ENCODE peak calls at places on chromosomes 5 and 9, in nine cellular contexts. One of them, this sample, is unnamed. For H3K9me3, the result is how much of the 10 kb centered on the place peaks cover.

GRCh38 chr9:87194471-87194870 is 247.2 kb upstream of the GAS1 start:
- DNase-seq in HAP-1: no peak
- DNase-seq in heart right ventricle: no peak
- DNase-seq in lung: no peak
- DNase-seq in Peyer's patch: no peak
- DNase-seq in WERI-Rb-1: no peak
- DNase-seq in hepatocyte: peak
- DNase-seq in prostate gland: no peak
- DNase-seq in cardiac muscle cell: peak
- DNase-seq in this sample: peak

GRCh38 chr5:167582263-167582662 is 709.2 kb upstream of the WWC1 start:
- DNase-seq in hepatocyte: no peak
- DNase-seq in cardiac muscle cell: peak
- DNase-seq in HAP-1: no peak
- DNase-seq in Peyer's patch: no peak
- DNase-seq in WERI-Rb-1: no peak
- DNase-seq in heart right ventricle: no peak
- DNase-seq in prostate gland: no peak
- DNase-seq in lung: no peak
- DNase-seq in this sample: peak

GRCh38 chr5:36878421-36879088 is 2.0 kb downstream of the NIPBL start:
- DNase-seq in prostate gland: peak
- DNase-seq in lung: no peak
- DNase-seq in HAP-1: peak
- DNase-seq in Peyer's patch: no peak
- DNase-seq in hepatocyte: peak
- DNase-seq in WERI-Rb-1: peak
- DNase-seq in cardiac muscle cell: peak
- DNase-seq in heart right ventricle: peak
- DNase-seq in this sample: peak

GRCh38 chr5:151063136-151063544 is 17.7 kb downstream of the TNIP1 start:
- DNase-seq in Peyer's patch: no peak
- DNase-seq in cardiac muscle cell: peak
- DNase-seq in HAP-1: no peak
- DNase-seq in hepatocyte: no peak
- DNase-seq in lung: no peak
- DNase-seq in WERI-Rb-1: no peak
- DNase-seq in prostate gland: no peak
- DNase-seq in heart right ventricle: peak
- DNase-seq in this sample: peak

GRCh38 chr5:98099448-98100105 is 673.9 kb upstream of the RGMB start:
- DNase-seq in prostate gland: no peak
- DNase-seq in cardiac muscle cell: no peak
- DNase-seq in heart right ventricle: no peak
- DNase-seq in WERI-Rb-1: no peak
- DNase-seq in HAP-1: no peak
- DNase-seq in Peyer's patch: no peak
- DNase-seq in lung: no peak
- DNase-seq in hepatocyte: no peak
- DNase-seq in this sample: no peak

GRCh38 chr9:38292480-38292879 is 100.0 kb upstream of the ALDH1B1 start:
- DNase-seq in Peyer's patch: no peak
- DNase-seq in lung: no peak
- DNase-seq in hepatocyte: no peak
- DNase-seq in HAP-1: no peak
- DNase-seq in prostate gland: no peak
- DNase-seq in heart right ventricle: no peak
- DNase-seq in WERI-Rb-1: peak
- DNase-seq in cardiac muscle cell: no peak
- DNase-seq in this sample: no peak

GRCh38 chr9:93204470-93205043 is 20.6 kb downstream of the WNK2 start:
- DNase-seq in hepatocyte: no peak
- DNase-seq in heart right ventricle: no peak
- DNase-seq in cardiac muscle cell: no peak
- DNase-seq in HAP-1: no peak
- DNase-seq in Peyer's patch: no peak
- DNase-seq in prostate gland: no peak
- DNase-seq in lung: no peak
- DNase-seq in WERI-Rb-1: peak
- DNase-seq in this sample: no peak

GRCh38 chr5:53472720-53473510 is 7.5 kb upstream of the FST start:
- DNase-seq in lung: no peak
- DNase-seq in HAP-1: no peak
- DNase-seq in prostate gland: no peak
- DNase-seq in cardiac muscle cell: no peak
- DNase-seq in Peyer's patch: no peak
- DNase-seq in WERI-Rb-1: no peak
- DNase-seq in hepatocyte: no peak
- DNase-seq in heart right ventricle: no peak
- DNase-seq in this sample: no peak

GRCh38 chr9:96279927-96280326 is 22.0 kb downstream of the HSD17B3 start:
- DNase-seq in cardiac muscle cell: no peak
- DNase-seq in HAP-1: no peak
- DNase-seq in WERI-Rb-1: no peak
- DNase-seq in Peyer's patch: no peak
- DNase-seq in hepatocyte: peak
- DNase-seq in prostate gland: no peak
- DNase-seq in lung: no peak
- DNase-seq in heart right ventricle: no peak
- DNase-seq in this sample: no peak

GRCh38 chr5:149211566-149211965 is 60.1 kb upstream of the AFAP1L1 start:
- DNase-seq in Peyer's patch: no peak
- DNase-seq in cardiac muscle cell: peak
- DNase-seq in WERI-Rb-1: no peak
- DNase-seq in heart right ventricle: no peak
- DNase-seq in HAP-1: no peak
- DNase-seq in lung: no peak
- DNase-seq in prostate gland: no peak
- DNase-seq in hepatocyte: no peak
- DNase-seq in this sample: no peak

GRCh38 chr5:167918492-167919267 is 372.8 kb upstream of the WWC1 start:
- DNase-seq in hepatocyte: no peak
- DNase-seq in Peyer's patch: no peak
- DNase-seq in prostate gland: no peak
- DNase-seq in heart right ventricle: peak
- DNase-seq in cardiac muscle cell: no peak
- DNase-seq in WERI-Rb-1: no peak
- DNase-seq in HAP-1: no peak
- DNase-seq in lung: no peak
- DNase-seq in this sample: no peak

GRCh38 chr9:131478421-131478868 is 24.3 kb upstream of the POMT1 start:
- DNase-seq in WERI-Rb-1: peak
- DNase-seq in heart right ventricle: peak
- DNase-seq in hepatocyte: peak
- DNase-seq in Peyer's patch: peak
- DNase-seq in HAP-1: peak
- DNase-seq in prostate gland: no peak
- DNase-seq in lung: peak
- DNase-seq in cardiac muscle cell: peak
- DNase-seq in this sample: no peak

GRCh38 chr9:26062172-26062571 is 383.9 kb upstream of the TUSC1 start:
- DNase-seq in cardiac muscle cell: no peak
- DNase-seq in prostate gland: no peak
- DNase-seq in Peyer's patch: no peak
- DNase-seq in HAP-1: peak
- DNase-seq in hepatocyte: no peak
- DNase-seq in WERI-Rb-1: no peak
- DNase-seq in lung: no peak
- DNase-seq in heart right ventricle: no peak
- DNase-seq in this sample: no peak

GRCh38 chr5:176664886-176665285 is 17.6 kb downstream of the TSPAN17 start:
- DNase-seq in cardiac muscle cell: no peak
- DNase-seq in Peyer's patch: no peak
- DNase-seq in WERI-Rb-1: peak
- DNase-seq in prostate gland: no peak
- DNase-seq in hepatocyte: no peak
- DNase-seq in HAP-1: no peak
- DNase-seq in heart right ventricle: no peak
- DNase-seq in lung: no peak
- DNase-seq in this sample: no peak

GRCh38 chr5:40916213-40916612 is 6.9 kb downstream of the C7 start:
- DNase-seq in lung: no peak
- DNase-seq in heart right ventricle: no peak
- DNase-seq in HAP-1: no peak
- DNase-seq in WERI-Rb-1: no peak
- DNase-seq in cardiac muscle cell: peak
- DNase-seq in prostate gland: no peak
- DNase-seq in hepatocyte: no peak
- DNase-seq in Peyer's patch: no peak
- DNase-seq in this sample: no peak

GRCh38 chr5:15585826-15586591 is 86.0 kb downstream of the FBXL7 start:
- DNase-seq in HAP-1: no peak
- DNase-seq in Peyer's patch: no peak
- DNase-seq in heart right ventricle: no peak
- DNase-seq in cardiac muscle cell: no peak
- DNase-seq in hepatocyte: no peak
- DNase-seq in lung: no peak
- DNase-seq in prostate gland: no peak
- DNase-seq in WERI-Rb-1: no peak
- DNase-seq in this sample: no peak

GRCh38 chr9:111728617-111729366 is 65.9 kb downstream of the SHOC1 start:
- DNase-seq in Peyer's patch: no peak
- DNase-seq in heart right ventricle: no peak
- DNase-seq in HAP-1: no peak
- DNase-seq in cardiac muscle cell: peak
- DNase-seq in prostate gland: no peak
- DNase-seq in lung: no peak
- DNase-seq in WERI-Rb-1: no peak
- DNase-seq in hepatocyte: no peak
- DNase-seq in this sample: peak

GRCh38 chr5:174251305-174251704 is 205.8 kb downstream of the NSG2 start:
- DNase-seq in HAP-1: no peak
- DNase-seq in hepatocyte: no peak
- DNase-seq in WERI-Rb-1: no peak
- DNase-seq in prostate gland: no peak
- DNase-seq in lung: no peak
- DNase-seq in Peyer's patch: no peak
- DNase-seq in cardiac muscle cell: no peak
- DNase-seq in heart right ventricle: no peak
- DNase-seq in this sample: no peak

GRCh38 chr5:88734191-88734640 is 148.8 kb downstream of the MEF2C start:
- DNase-seq in hepatocyte: no peak
- DNase-seq in HAP-1: no peak
- DNase-seq in cardiac muscle cell: peak
- DNase-seq in prostate gland: no peak
- DNase-seq in lung: no peak
- DNase-seq in heart right ventricle: peak
- DNase-seq in Peyer's patch: peak
- DNase-seq in WERI-Rb-1: no peak
- DNase-seq in this sample: no peak

GRCh38 chr5:55897905-55898304 is 46.7 kb downstream of the IL31RA start:
- DNase-seq in heart right ventricle: no peak
- DNase-seq in cardiac muscle cell: peak
- DNase-seq in lung: no peak
- DNase-seq in WERI-Rb-1: no peak
- DNase-seq in Peyer's patch: no peak
- DNase-seq in HAP-1: no peak
- DNase-seq in hepatocyte: no peak
- DNase-seq in prostate gland: no peak
- DNase-seq in this sample: peak

GRCh38 chr5:103428411-103428871 is 134.1 kb downstream of the NUDT12 start:
- DNase-seq in prostate gland: peak
- DNase-seq in cardiac muscle cell: peak
- DNase-seq in WERI-Rb-1: no peak
- DNase-seq in hepatocyte: no peak
- DNase-seq in lung: no peak
- DNase-seq in HAP-1: no peak
- DNase-seq in heart right ventricle: peak
- DNase-seq in Peyer's patch: no peak
- DNase-seq in this sample: no peak
- H3K4me3 ChIP-seq in prostate gland: no peak
- H3K4me3 ChIP-seq in cardiac muscle cell: no peak
- H3K4me3 ChIP-seq in WERI-Rb-1: no peak
- H3K4me3 ChIP-seq in hepatocyte: no peak
- H3K4me3 ChIP-seq in lung: no peak
- H3K4me3 ChIP-seq in HAP-1: no peak
- H3K4me3 ChIP-seq in heart right ventricle: no peak
- H3K4me3 ChIP-seq in Peyer's patch: no peak
- H3K4me3 ChIP-seq in this sample: no peak

DNA sequence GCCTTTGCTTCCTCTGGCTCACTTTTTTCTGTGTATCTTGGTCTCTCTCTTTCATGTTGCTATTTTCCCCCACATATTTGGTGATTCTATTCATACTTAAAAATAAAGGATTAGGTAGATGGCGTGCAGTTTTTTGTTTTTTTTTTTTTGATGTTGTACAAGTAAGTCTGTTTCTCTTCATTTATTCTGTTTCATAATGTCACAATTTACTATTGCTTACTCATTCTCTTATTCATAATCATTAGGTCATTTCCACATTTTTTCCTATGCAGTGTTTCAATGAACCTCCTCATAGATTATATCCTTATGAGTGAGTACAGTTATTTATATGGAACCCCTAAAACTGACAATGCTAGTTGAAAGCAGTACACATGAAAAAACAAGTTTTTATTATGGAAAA is 136.3 kb downstream of the APBA1 start:
- DNase-seq in HAP-1: no peak
- DNase-seq in prostate gland: no peak
- DNase-seq in hepatocyte: no peak
- DNase-seq in Peyer's patch: no peak
- DNase-seq in heart right ventricle: no peak
- DNase-seq in lung: no peak
- DNase-seq in WERI-Rb-1: no peak
- DNase-seq in cardiac muscle cell: no peak
- DNase-seq in this sample: no peak
- H3K9me3 ChIP-seq in HAP-1: under half
- H3K9me3 ChIP-seq in prostate gland: under half
- H3K9me3 ChIP-seq in hepatocyte: under half
- H3K9me3 ChIP-seq in Peyer's patch: under half
- H3K9me3 ChIP-seq in heart right ventricle: under half
- H3K9me3 ChIP-seq in lung: under half
- H3K9me3 ChIP-seq in WERI-Rb-1: under half
- H3K9me3 ChIP-seq in cardiac muscle cell: under half
- H3K9me3 ChIP-seq in this sample: under half

GRCh38 chr5:135313405-135313804 is 85.6 kb downstream of the MACROH2A1 start:
- DNase-seq in cardiac muscle cell: no peak
- DNase-seq in hepatocyte: no peak
- DNase-seq in Peyer's patch: no peak
- DNase-seq in prostate gland: no peak
- DNase-seq in heart right ventricle: no peak
- DNase-seq in HAP-1: no peak
- DNase-seq in lung: peak
- DNase-seq in WERI-Rb-1: no peak
- DNase-seq in this sample: peak
- H3K4me3 ChIP-seq in cardiac muscle cell: no peak
- H3K4me3 ChIP-seq in hepatocyte: no peak
- H3K4me3 ChIP-seq in Peyer's patch: no peak
- H3K4me3 ChIP-seq in prostate gland: no peak
- H3K4me3 ChIP-seq in heart right ventricle: no peak
- H3K4me3 ChIP-seq in HAP-1: no peak
- H3K4me3 ChIP-seq in lung: no peak
- H3K4me3 ChIP-seq in WERI-Rb-1: no peak
- H3K4me3 ChIP-seq in this sample: no peak

DNA sequence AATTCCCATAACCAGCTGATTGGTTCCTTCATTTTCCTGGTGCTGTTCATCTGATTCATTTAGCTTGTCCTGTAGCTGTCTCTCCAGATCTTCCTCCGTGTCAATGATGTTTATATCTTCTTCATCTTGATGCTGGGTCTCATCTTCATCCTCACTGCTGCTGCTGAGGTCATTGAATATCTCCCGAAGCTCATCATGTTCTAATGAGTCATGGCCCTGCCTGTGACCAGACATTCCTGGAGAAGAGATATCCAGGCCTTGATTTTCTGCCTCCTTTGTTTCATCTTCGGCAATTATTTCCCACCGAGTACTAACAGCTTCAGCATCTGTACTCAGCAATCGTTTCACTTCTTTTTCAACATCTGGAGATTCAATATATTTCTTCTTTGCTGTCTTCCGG is 1.4 kb downstream of the TAF7 start:
- DNase-seq in lung: no peak
- DNase-seq in prostate gland: no peak
- DNase-seq in cardiac muscle cell: no peak
- DNase-seq in HAP-1: no peak
- DNase-seq in heart right ventricle: no peak
- DNase-seq in hepatocyte: no peak
- DNase-seq in WERI-Rb-1: no peak
- DNase-seq in Peyer's patch: no peak
- DNase-seq in this sample: peak
- H3K9me3 ChIP-seq in lung: under half
- H3K9me3 ChIP-seq in prostate gland: under half
- H3K9me3 ChIP-seq in cardiac muscle cell: under half
- H3K9me3 ChIP-seq in HAP-1: under half
- H3K9me3 ChIP-seq in heart right ventricle: half or more
- H3K9me3 ChIP-seq in hepatocyte: half or more
- H3K9me3 ChIP-seq in WERI-Rb-1: under half
- H3K9me3 ChIP-seq in Peyer's patch: half or more
- H3K9me3 ChIP-seq in this sample: under half

This sample was measured in SJSA1.